ENCODE peak calls at places on chromosomes 12 and 14, in four cellular contexts. T, W, K and P are unnamed samples.

GRCh38 chr12:15234508-15234907 is 13.3 kb upstream of the RERG start:
- DNase-seq in W (no peak), T (no peak), K (no peak), P (no peak)

GRCh38 chr14:32809255-32809654 is 129.4 kb upstream of the NPAS3 start:
- DNase-seq in K (no peak), T (no peak), W (no peak), P (no peak)

GRCh38 chr12:66767454-66768002 is 88.7 kb upstream of the GRIP1 start:
- DNase-seq in W (no peak), K (no peak), T (no peak), P (no peak)

GRCh38 chr12:44317651-44318126 is 481.8 kb downstream of the TMEM117 start:
- DNase-seq in W (no peak), T (no peak), K (no peak), P (no peak)

GRCh38 chr12:15939111-15939510 is 28.0 kb downstream of the DERA start:
- DNase-seq in W (no peak), T (no peak), K (no peak), P (no peak)

GRCh38 chr14:26765301-26765700 is 167.5 kb upstream of the NOVA1 start:
- DNase-seq in K (no peak), W (no peak), T (no peak), P (no peak)

GRCh38 chr12:113853491-113853890 is 112.6 kb downstream of the RBM19 start:
- DNase-seq in K (no peak), T (no peak), W (no peak), P (no peak)

GRCh38 chr14:93712838-93713724 is 75.2 kb downstream of the PRIMA1 start:
- DNase-seq in K (no peak), W (no peak), T (no peak), P (no peak)

GRCh38 chr12:110073049-110073831 is 24.9 kb upstream of the C12orf76 start:
- DNase-seq in T (peak; percentile 58), W (peak; percentile 47), K (no peak), P (peak; percentile 64)

GRCh38 chr14:104644656-104645055 is 40.1 kb upstream of the TMEM179 start:
- DNase-seq in W (no peak), K (no peak), T (no peak), P (no peak)

GRCh38 chr12:109239179-109239578 is 69.9 kb downstream of the FOXN4 start:
- DNase-seq in T (no peak), W (no peak), K (no peak), P (no peak)

GRCh38 chr14:32190713-32191112 is 11.1 kb upstream of the RNU6-7 start:
- DNase-seq in T (no peak), K (no peak), W (no peak), P (no peak)

GRCh38 chr12:57215668-57216013 is 953 bp upstream of the NXPH4 start:
- DNase-seq in T (no peak), W (no peak), K (no peak), P (no peak)

GRCh38 chr12:27285395-27285794 is 41.3 kb downstream of the STK38L start:
- DNase-seq in K (no peak), W (no peak), T (no peak), P (no peak)

GRCh38 chr12:4443616-4444015 is 2.0 kb downstream of the FGF6 start:
- DNase-seq in T (no peak), W (no peak), K (no peak), P (no peak)

GRCh38 chr12:96047621-96048211 is 12.3 kb upstream of the LTA4H start:
- DNase-seq in T (no peak), W (no peak), K (peak; percentile 65), P (no peak)

GRCh38 chr12:68042212-68042699 is 53.0 kb downstream of the IFNG-AS1 start:
- DNase-seq in K (no peak), W (no peak), T (no peak), P (no peak)

GRCh38 chr12:810635-811415 is 58.4 kb downstream of the WNK1 start:
- DNase-seq in K (no peak), T (no peak), W (no peak), P (no peak)

GRCh38 chr12:109723311-109723791 is 9.7 kb downstream of the FAM222A start:
- DNase-seq in W (no peak), T (peak; percentile 84), K (no peak), P (peak; percentile 66)

GRCh38 chr12:103313894-103314293 is 181.9 kb downstream of the C12orf42 start:
- DNase-seq in W (no peak), T (no peak), K (no peak), P (no peak)

GRCh38 chr12:78009031-78009430 is 178.3 kb downstream of the NAV3 start:
- DNase-seq in T (no peak), K (no peak), W (no peak), P (no peak)

GRCh38 chr14:49972840-49973239 is 80.0 kb downstream of the ARF6 start:
- DNase-seq in T (no peak), W (no peak), K (peak; percentile 72), P (no peak)

GRCh38 chr14:55054098-55054497 is 2.7 kb downstream of the MAPK1IP1L start:
- DNase-seq in W (no peak), T (no peak), K (no peak), P (no peak)

GRCh38 chr14:105313381-105314286 is 914 bp upstream of the PACS2 start:
- DNase-seq in K (peak; percentile 21), T (peak; percentile 49), W (no peak), P (peak; percentile 49)

GRCh38 chr12:90048918-90049317 is 340.3 kb upstream of the ATP2B1 start:
- DNase-seq in W (no peak), T (no peak), K (no peak), P (no peak)

GRCh38 chr12:8658361-8658760 is 4.3 kb downstream of the MFAP5 start:
- DNase-seq in K (no peak), T (no peak), W (no peak), P (no peak)
- H3K4me3 ChIP-seq in K (no peak overlapping the region), T (no peak overlapping the region), W (no peak overlapping the region), P (no peak overlapping the region)

GRCh38 chr14:58331111-58331510 is 32.8 kb downstream of the ARID4A start:
- DNase-seq in W (peak; percentile 76), T (peak; percentile 83), K (peak; percentile 11), P (peak; percentile 75)

GRCh38 chr14:58327019-58327418 is 28.7 kb downstream of the ARID4A start:
- DNase-seq in K (no peak), T (no peak), W (no peak), P (no peak)

GRCh38 chr14:58332514-58332913 is 34.2 kb downstream of the ARID4A start:
- DNase-seq in T (no peak), K (no peak), W (no peak), P (no peak)
- H3K4me3 ChIP-seq in T (no peak overlapping the region), K (no peak overlapping the region), W (no peak overlapping the region), P (no peak overlapping the region)

GRCh38 chr12:102031852-102032251 is 29.9 kb downstream of the WASHC3 start:
- DNase-seq in W (no peak), K (no peak), T (no peak), P (no peak)
- H3K4me3 ChIP-seq in W (no peak overlapping the region), K (no peak overlapping the region), T (no peak overlapping the region), P (no peak overlapping the region)

GRCh38 chr12:22050078-22050477 is 4.1 kb downstream of the CMAS start:
- DNase-seq in K (no peak), W (no peak), T (no peak), P (no peak)
- H3K4me3 ChIP-seq in K (no peak overlapping the region), W (no peak overlapping the region), T (no peak overlapping the region), P (no peak overlapping the region)

DNA sequence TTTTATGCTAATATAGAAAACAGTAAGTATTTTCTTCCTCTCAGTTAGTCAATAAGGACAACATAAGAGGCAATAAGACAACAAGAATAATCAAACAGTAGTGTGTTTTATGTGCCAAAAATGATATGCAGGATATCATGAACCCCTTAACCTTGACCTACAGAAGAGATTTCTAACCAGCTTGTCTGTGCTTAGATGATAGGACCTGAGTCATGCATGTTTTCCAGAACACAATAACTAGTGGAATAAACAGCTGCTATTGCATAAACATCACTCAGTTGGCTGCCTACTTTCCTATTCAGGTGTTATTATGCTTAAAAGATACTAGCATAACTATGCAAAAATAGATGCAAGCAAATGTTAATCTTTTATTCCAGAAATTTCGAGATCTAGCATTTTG is 282.5 kb downstream of the PRKD1 start:
- DNase-seq in W (no peak), K (no peak), T (no peak), P (no peak)
- H3K4me3 ChIP-seq in W (no peak overlapping the region), K (no peak overlapping the region), T (no peak overlapping the region), P (no peak overlapping the region)

GRCh38 chr12:115572440-115572839 is 705.1 kb downstream of the MED13L start:
- DNase-seq in K (no peak), W (no peak), T (no peak), P (no peak)

GRCh38 chr12:115571027-115571426 is 706.5 kb downstream of the MED13L start:
- DNase-seq in T (no peak), K (no peak), W (no peak), P (no peak)

GRCh38 chr12:115569694-115570093 is 707.8 kb downstream of the MED13L start:
- DNase-seq in K (no peak), T (no peak), W (no peak), P (no peak)

GRCh38 chr12:115571446-115571845 is 706.0 kb downstream of the MED13L start:
- DNase-seq in T (no peak), W (no peak), K (no peak), P (no peak)

DNA sequence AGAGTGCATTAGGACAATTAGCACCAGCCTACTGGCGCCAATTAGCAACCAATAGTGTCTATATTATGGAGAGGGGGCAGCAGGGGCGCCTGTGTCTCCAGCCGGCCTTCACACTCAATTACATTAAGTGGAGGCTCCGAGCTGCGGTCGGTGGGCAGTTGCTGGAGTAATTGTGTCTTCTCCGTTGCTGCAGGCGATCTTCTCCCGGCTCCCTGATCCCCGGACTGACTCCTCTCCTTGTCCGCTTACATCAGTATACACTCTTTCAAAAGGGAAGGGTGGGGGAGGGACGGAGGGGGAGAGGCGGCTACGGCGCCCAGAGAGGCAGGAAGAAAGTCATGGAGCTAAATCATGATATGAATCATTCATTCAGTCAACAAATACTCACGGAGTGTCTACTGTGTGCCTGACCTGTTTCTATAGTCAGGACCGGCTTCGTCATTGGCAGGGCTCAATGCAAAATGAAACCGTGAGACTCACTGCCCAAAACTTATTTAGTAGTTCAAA is 707.2 kb downstream of the MED13L start:
- DNase-seq in W (no peak), K (peak; percentile 76), T (no peak), P (no peak)
- H3K4me3 ChIP-seq in W (peak overlapping the region; percentile 26), K (peak overlapping the region; percentile 25), T (no peak overlapping the region), P (no peak overlapping the region)